ENCODE peak calls at places on chromosomes 7 and 10, in seven cellular contexts. Y is neural progenitor cell; S is effector memory CD4-positive, alpha-beta T cell; P is body of pancreas; C is left lung; Z is left ventricle myocardium inferior; U is pancreas. D is an unnamed sample. For H3K4me1, the result is how much of the 10 kb centered on the place peaks cover.

GRCh38 chr10:3825862-3826351 is 40.9 kb upstream of the KLF6 start:
- DNase-seq in C (no peak), Y (no peak), P (no peak), S (no peak), Z (no peak), U (no peak), D (no peak)

GRCh38 chr10:31694929-31695837 is 233.4 kb downstream of the ARHGAP12 start:
- DNase-seq in U (no peak), C (no peak), Z (no peak), Y (no peak), S (no peak), P (no peak), D (no peak)

GRCh38 chr10:124003070-124003419 is 90.4 kb downstream of the CHST15 start:
- DNase-seq in C (peak), Z (no peak), U (no peak), Y (no peak), S (no peak), P (peak), D (no peak)

GRCh38 chr7:78099715-78100477 is 301.3 kb downstream of the PHTF2 start:
- DNase-seq in P (no peak), C (no peak), Y (no peak), S (no peak), U (no peak), Z (no peak), D (no peak)

GRCh38 chr10:88097092-88097894 is 233.9 kb downstream of the PTEN start:
- DNase-seq in S (no peak), U (no peak), Z (no peak), P (no peak), Y (no peak), C (no peak), D (no peak)

GRCh38 chr10:79418274-79418673 is 27.1 kb downstream of the ZCCHC24 start:
- DNase-seq in C (no peak), P (no peak), U (no peak), Y (no peak), S (no peak), Z (peak), D (no peak)

GRCh38 chr10:59754951-59755350 is 1.7 kb upstream of the MRLN start:
- DNase-seq in Z (no peak), Y (no peak), S (no peak), C (no peak), U (no peak), P (no peak), D (no peak)

GRCh38 chr10:78179886-78180285 is 146.2 kb downstream of the RPS24 start:
- DNase-seq in U (no peak), S (no peak), P (no peak), Z (no peak), C (peak), Y (no peak), D (no peak)

GRCh38 chr7:158186406-158186805 is 401.2 kb downstream of the PTPRN2 start:
- DNase-seq in P (no peak), S (no peak), Z (no peak), U (no peak), C (no peak), Y (no peak), D (no peak)

GRCh38 chr10:93039721-93040120 is 20.9 kb upstream of the CYP26C1 start:
- DNase-seq in C (no peak), U (no peak), Z (no peak), S (no peak), P (no peak), Y (peak), D (no peak)

GRCh38 chr10:73940634-73941221 is 29.8 kb downstream of the PLAU start:
- DNase-seq in C (peak), Z (peak), S (peak), Y (peak), U (peak), P (peak), D (peak)

GRCh38 chr10:99770408-99771045 is 11.9 kb upstream of the ABCC2 start:
- DNase-seq in C (no peak), P (no peak), Z (no peak), U (no peak), Y (no peak), S (no peak), D (no peak)

GRCh38 chr7:55497521-55497920 is 74.8 kb downstream of the VOPP1 start:
- DNase-seq in U (no peak), P (no peak), C (no peak), Z (no peak), Y (no peak), S (no peak), D (no peak)

GRCh38 chr7:55004579-55004978 is 14.2 kb upstream of the EGFR start:
- DNase-seq in Y (no peak), C (no peak), Z (no peak), P (no peak), S (no peak), U (no peak), D (no peak)

GRCh38 chr7:120876922-120877321 is 19.0 kb upstream of the TSPAN12 start:
- DNase-seq in P (no peak), S (no peak), U (no peak), Z (no peak), Y (no peak), C (no peak), D (no peak)

GRCh38 chr10:37754538-37755323 is 102.7 kb downstream of the ZNF248 start:
- DNase-seq in Y (peak), P (peak), Z (no peak), S (no peak), U (no peak), C (no peak), D (no peak)

GRCh38 chr10:58666024-58666423 is 153.4 kb downstream of the BICC1 start:
- DNase-seq in S (peak), P (no peak), U (peak), Y (no peak), C (no peak), Z (no peak), D (no peak)

GRCh38 chr7:155470186-155470487 is 12.2 kb downstream of the EN2 start:
- DNase-seq in S (no peak), P (no peak), C (no peak), U (no peak), Y (no peak), Z (no peak), D (no peak)
- H3K4me1 ChIP-seq in S (under half), P (under half), C (under half), U (under half), Y (under half), Z (under half), D (under half)

DNA sequence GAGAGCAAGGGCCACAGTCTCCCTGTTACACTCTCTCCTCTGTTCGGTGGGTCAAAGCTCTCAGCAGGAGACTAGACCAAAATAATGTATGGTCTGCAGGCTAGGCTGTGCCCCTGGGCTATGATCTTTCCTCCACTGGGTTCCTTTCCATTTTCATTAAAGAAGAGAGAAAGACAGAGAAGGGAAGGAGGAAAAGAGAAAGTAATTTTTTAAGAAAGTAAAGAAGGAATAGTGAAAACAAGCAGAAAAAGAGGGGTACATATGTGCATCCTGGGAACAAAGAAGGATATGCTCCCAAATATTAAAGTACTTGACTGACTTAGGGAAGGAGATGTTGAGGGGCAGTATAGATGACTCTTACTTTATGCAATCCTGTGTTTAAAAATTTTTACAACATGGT is 33.6 kb upstream of the PIK3AP1 start:
- DNase-seq in P (no peak), Y (no peak), C (no peak), Z (no peak), S (no peak), U (no peak), D (no peak)
- H3K4me1 ChIP-seq in P (under half), Y (under half), C (under half), Z (under half), S (under half), U (under half), D (under half)

DNA sequence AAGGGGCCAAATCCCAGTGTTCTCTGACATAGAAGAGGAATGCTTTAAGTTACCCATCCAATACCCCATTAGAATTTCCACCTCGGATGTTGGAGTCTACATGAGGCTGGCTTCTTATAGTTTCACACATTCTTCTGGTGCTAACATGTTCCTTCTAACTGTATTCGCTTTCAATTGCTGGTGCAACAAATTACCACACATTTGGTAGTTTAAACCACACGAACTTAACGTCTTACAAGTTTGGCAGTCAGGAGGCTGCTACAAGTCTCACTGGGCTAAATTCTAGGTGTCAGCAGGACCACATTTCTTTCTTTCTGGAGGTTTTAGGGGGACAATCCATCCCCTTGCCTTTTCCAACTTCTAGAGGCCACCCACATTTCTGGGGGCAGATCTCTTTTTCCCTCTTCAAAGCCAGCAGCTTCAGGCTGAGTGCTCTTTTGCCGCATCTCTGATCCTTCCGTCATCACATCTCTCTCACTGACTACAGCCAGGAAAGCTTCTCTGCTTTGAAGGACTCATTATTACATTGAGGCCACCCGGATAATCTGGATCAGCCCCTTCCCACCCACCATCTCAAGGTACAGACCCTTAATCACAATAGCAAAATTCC is 5.1 kb upstream of the MACC1 start:
- DNase-seq in Z (no peak), Y (no peak), U (no peak), S (no peak), C (no peak), P (no peak), D (no peak)
- H3K4me1 ChIP-seq in Z (under half), Y (under half), U (under half), S (under half), C (under half), P (under half), D (under half)

GRCh38 chr7:64889686-64890162 is 13.3 kb upstream of the ZNF273 start:
- DNase-seq in C (no peak), Z (no peak), S (no peak), U (no peak), Y (no peak), P (no peak), D (no peak)

GRCh38 chr7:64886956-64887545 is 16.0 kb upstream of the ZNF273 start:
- DNase-seq in P (no peak), C (no peak), Y (no peak), S (no peak), U (no peak), Z (no peak), D (no peak)

GRCh38 chr7:64888901-64889685 is 14.0 kb upstream of the ZNF273 start:
- DNase-seq in C (peak), S (no peak), U (peak), Y (peak), Z (peak), P (peak), D (no peak)

GRCh38 chr7:64888561-64888900 is 14.5 kb upstream of the ZNF273 start:
- DNase-seq in U (no peak), C (no peak), Z (no peak), P (no peak), S (no peak), Y (no peak), D (no peak)

GRCh38 chr7:64887756-64888508 is 15.1 kb upstream of the ZNF273 start:
- DNase-seq in P (peak), Z (no peak), C (peak), S (no peak), U (peak), Y (peak), D (peak)
- H3K4me1 ChIP-seq in P (under half), Z (under half), C (under half), S (under half), U (under half), Y (under half), D (under half)

GRCh38 chr7:11176922-11177445 is 203.3 kb downstream of the PHF14 start:
- DNase-seq in C (no peak), S (no peak), Z (no peak), P (no peak), Y (no peak), U (no peak), D (no peak)

GRCh38 chr7:11170863-11171568 is 197.3 kb downstream of the PHF14 start:
- DNase-seq in Z (no peak), C (no peak), U (no peak), Y (no peak), S (no peak), P (no peak), D (no peak)

GRCh38 chr7:11168622-11169170 is 195.0 kb downstream of the PHF14 start:
- DNase-seq in P (no peak), C (no peak), Z (no peak), U (no peak), Y (no peak), S (no peak), D (no peak)

GRCh38 chr7:11170160-11170559 is 196.5 kb downstream of the PHF14 start:
- DNase-seq in Z (no peak), P (no peak), C (no peak), U (no peak), S (no peak), Y (no peak), D (no peak)

DNA sequence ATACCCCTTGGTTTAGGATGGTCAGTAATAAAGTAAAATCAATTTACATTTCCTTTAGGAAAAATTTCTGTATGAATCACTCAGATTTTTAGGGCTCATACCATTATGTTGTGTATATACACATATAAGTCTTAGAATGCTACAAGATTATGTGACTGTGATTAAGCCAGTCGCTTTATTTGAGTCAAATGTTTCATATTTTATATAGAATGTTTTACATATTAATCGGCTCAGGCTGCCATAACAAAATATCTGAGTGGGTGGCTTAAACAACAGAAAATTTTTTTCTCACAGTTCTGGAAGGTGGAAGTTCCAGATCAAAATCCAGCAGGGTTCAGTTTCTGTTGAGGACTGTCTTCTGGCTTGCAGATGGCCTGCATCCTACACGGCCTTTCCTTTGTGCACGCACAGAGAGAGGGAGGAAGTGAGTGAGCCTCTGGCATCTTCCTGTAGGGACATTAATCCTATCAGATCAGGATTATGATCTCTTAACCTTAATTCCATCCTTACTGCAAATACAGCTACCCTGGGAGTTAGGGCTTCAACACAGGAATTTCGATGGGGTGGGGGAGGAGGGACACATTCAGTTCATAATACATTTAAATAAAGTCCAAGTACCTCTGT is 198.0 kb downstream of the PHF14 start:
- DNase-seq in Z (no peak), Y (peak), C (no peak), P (no peak), U (no peak), S (no peak), D (no peak)
- H3K4me1 ChIP-seq in Z (under half), Y (under half), C (under half), P (under half), U (under half), S (under half), D (under half)

GRCh38 chr7:98291717-98292116 is 10.2 kb downstream of the BRI3 start:
- DNase-seq in U (no peak), Z (no peak), S (no peak), Y (no peak), C (no peak), P (no peak), D (no peak)

GRCh38 chr7:98286701-98287485 is 5.4 kb downstream of the BRI3 start:
- DNase-seq in S (no peak), U (no peak), C (no peak), Y (no peak), P (peak), Z (no peak), D (no peak)

GRCh38 chr7:98288064-98288823 is 6.8 kb downstream of the BRI3 start:
- DNase-seq in S (no peak), Z (no peak), U (peak), C (no peak), Y (no peak), P (peak), D (no peak)

GRCh38 chr7:98287486-98287959 is 6.0 kb downstream of the BRI3 start:
- DNase-seq in Y (no peak), P (peak), U (peak), C (peak), S (no peak), Z (no peak), D (no peak)

GRCh38 chr7:98289333-98289875 is 7.9 kb downstream of the BRI3 start:
- DNase-seq in Z (no peak), C (no peak), U (no peak), Y (no peak), S (no peak), P (no peak), D (no peak)
- H3K4me1 ChIP-seq in Z (half or more), C (half or more), U (under half), Y (under half), S (under half), P (half or more), D (under half)

DNA sequence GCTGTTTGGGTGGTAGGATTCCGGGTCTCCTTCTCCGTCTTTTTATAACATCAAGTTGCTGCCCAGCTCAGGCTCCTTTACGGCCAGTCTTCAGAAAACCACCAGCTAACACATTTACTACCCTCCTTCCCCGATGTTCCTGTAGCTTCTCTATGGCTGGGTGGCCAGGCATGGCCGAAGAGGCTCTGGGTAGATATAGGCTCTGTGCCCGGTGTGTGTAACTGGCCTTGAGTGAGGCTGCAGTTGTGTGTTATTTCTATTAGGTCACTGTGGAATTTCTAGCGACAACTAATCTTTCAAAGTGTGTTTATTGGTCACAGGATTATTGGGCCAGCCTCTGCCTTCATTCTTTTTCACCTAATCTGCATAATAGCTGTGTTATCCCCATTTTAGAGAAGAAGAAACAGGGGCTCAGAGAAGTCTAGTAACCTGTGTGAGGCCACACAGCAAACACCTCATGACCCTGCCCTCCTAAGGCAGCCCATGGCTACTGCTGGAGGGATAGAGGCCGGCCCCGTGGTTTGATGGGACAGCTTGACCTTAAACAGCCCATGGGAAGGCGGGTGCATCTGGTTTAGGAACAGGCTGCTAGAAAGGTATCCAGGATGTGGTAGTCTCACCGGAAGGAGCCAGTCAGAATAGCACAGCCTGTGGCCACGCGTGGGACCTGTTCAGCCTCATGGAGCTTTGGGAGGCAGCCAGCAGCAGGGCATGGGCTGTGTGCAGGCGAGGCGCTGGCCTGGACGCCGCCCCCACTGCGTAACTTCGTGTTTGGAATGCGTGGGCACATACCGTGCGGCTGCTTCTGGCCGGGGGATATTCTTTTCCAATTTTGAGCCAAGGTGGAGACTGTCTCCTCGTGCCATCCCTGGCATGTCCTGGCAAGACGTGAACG is 29.7 kb downstream of the HTRA1 start:
- DNase-seq in C (no peak), U (no peak), P (no peak), Z (no peak), Y (no peak), S (peak), D (no peak)
- H3K4me1 ChIP-seq in C (under half), U (under half), P (under half), Z (half or more), Y (under half), S (under half), D (under half)

GRCh38 chr10:103804866-103805265 is 50.5 kb downstream of the SH3PXD2A start:
- DNase-seq in P (no peak), C (no peak), U (no peak), Z (no peak), Y (peak), S (no peak), D (no peak)

GRCh38 chr10:103805781-103806180 is 49.6 kb downstream of the SH3PXD2A start:
- DNase-seq in U (no peak), P (no peak), C (no peak), Y (no peak), S (no peak), Z (no peak), D (no peak)

GRCh38 chr10:103808784-103809183 is 46.6 kb downstream of the SH3PXD2A start:
- DNase-seq in P (no peak), U (no peak), C (no peak), Y (no peak), Z (no peak), S (no peak), D (no peak)

GRCh38 chr10:103806376-103807320 is 48.7 kb downstream of the SH3PXD2A start:
- DNase-seq in Y (no peak), Z (peak), C (no peak), P (no peak), S (no peak), U (no peak), D (no peak)

DNA sequence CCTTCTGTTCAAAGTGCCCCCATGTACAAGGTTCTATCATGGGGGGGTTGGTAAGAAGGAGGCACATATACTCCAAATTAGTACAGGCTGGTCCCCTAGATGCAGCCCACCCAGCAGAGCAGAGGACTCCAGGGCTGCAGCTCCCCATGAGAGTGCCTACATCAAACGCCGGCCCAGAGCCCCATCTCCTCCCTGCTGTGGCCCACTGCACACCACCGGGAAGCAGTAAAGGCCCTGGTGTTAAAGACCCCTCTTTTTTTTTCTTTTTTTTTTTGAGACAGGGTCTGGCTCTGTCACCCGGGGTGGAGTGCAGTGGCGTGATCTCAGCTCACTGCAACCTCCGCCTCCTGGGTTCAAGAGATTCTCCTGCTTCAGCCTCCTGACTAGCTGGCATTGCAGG is 47.4 kb downstream of the SH3PXD2A start:
- DNase-seq in Y (no peak), Z (no peak), P (no peak), C (no peak), S (no peak), U (no peak), D (no peak)
- H3K4me1 ChIP-seq in Y (half or more), Z (half or more), P (under half), C (under half), S (under half), U (under half), D (under half)

D was measured in naive thymus-derived CD4-positive, alpha-beta T cell.